ENCODE peak calls at places on chromosomes 1 and 21, in ten cellular contexts. One of them, this sample, is unnamed.

GRCh38 chr1:29823536-29823935 is 587.2 kb downstream of the PTPRU start:
- DNase-seq in PC-3: no peak
- DNase-seq in psoas muscle: no peak
- DNase-seq in GM12865: no peak
- DNase-seq in heart right ventricle: no peak
- DNase-seq in IMR-90: no peak
- DNase-seq in AG04450: no peak
- DNase-seq in transverse colon: no peak
- DNase-seq in choroid plexus epithelial cell: no peak
- DNase-seq in brain microvascular endothelial cell: no peak
- DNase-seq in this sample: no peak

GRCh38 chr21:45253180-45253579 is 34.5 kb downstream of the POFUT2 start:
- DNase-seq in PC-3: peak
- DNase-seq in psoas muscle: no peak
- DNase-seq in GM12865: no peak
- DNase-seq in heart right ventricle: no peak
- DNase-seq in IMR-90: peak
- DNase-seq in AG04450: no peak
- DNase-seq in transverse colon: no peak
- DNase-seq in choroid plexus epithelial cell: peak
- DNase-seq in brain microvascular endothelial cell: peak
- DNase-seq in this sample: peak

GRCh38 chr1:228392111-228392936 is 14.3 kb downstream of the TRIM11 start:
- DNase-seq in PC-3: no peak
- DNase-seq in psoas muscle: peak
- DNase-seq in GM12865: no peak
- DNase-seq in heart right ventricle: no peak
- DNase-seq in IMR-90: peak
- DNase-seq in AG04450: no peak
- DNase-seq in transverse colon: no peak
- DNase-seq in choroid plexus epithelial cell: peak
- DNase-seq in brain microvascular endothelial cell: peak
- DNase-seq in this sample: no peak

GRCh38 chr1:204809488-204809887 is 61.2 kb upstream of the NFASC start:
- DNase-seq in PC-3: no peak
- DNase-seq in psoas muscle: no peak
- DNase-seq in GM12865: no peak
- DNase-seq in heart right ventricle: no peak
- DNase-seq in IMR-90: no peak
- DNase-seq in AG04450: no peak
- DNase-seq in transverse colon: no peak
- DNase-seq in choroid plexus epithelial cell: no peak
- DNase-seq in brain microvascular endothelial cell: no peak
- DNase-seq in this sample: no peak

GRCh38 chr1:106465666-106466065 is 590.8 kb upstream of the PRMT6 start:
- DNase-seq in PC-3: peak
- DNase-seq in psoas muscle: no peak
- DNase-seq in GM12865: no peak
- DNase-seq in heart right ventricle: no peak
- DNase-seq in IMR-90: no peak
- DNase-seq in AG04450: no peak
- DNase-seq in transverse colon: no peak
- DNase-seq in choroid plexus epithelial cell: no peak
- DNase-seq in brain microvascular endothelial cell: no peak
- DNase-seq in this sample: no peak

GRCh38 chr21:33640697-33641338 is 723 bp downstream of the CRYZL1 start:
- DNase-seq in PC-3: peak
- DNase-seq in psoas muscle: no peak
- DNase-seq in GM12865: peak
- DNase-seq in heart right ventricle: no peak
- DNase-seq in IMR-90: peak
- DNase-seq in AG04450: no peak
- DNase-seq in transverse colon: peak
- DNase-seq in choroid plexus epithelial cell: peak
- DNase-seq in brain microvascular endothelial cell: no peak
- DNase-seq in this sample: peak

GRCh38 chr1:160575112-160575664 is 4.1 kb downstream of the CD84 start:
- DNase-seq in PC-3: no peak
- DNase-seq in psoas muscle: no peak
- DNase-seq in GM12865: no peak
- DNase-seq in heart right ventricle: no peak
- DNase-seq in IMR-90: no peak
- DNase-seq in AG04450: no peak
- DNase-seq in transverse colon: no peak
- DNase-seq in choroid plexus epithelial cell: no peak
- DNase-seq in brain microvascular endothelial cell: no peak
- DNase-seq in this sample: no peak

GRCh38 chr1:10788592-10789006 is 7.8 kb downstream of the CASZ1 start:
- DNase-seq in PC-3: peak
- DNase-seq in psoas muscle: peak
- DNase-seq in GM12865: no peak
- DNase-seq in heart right ventricle: peak
- DNase-seq in IMR-90: no peak
- DNase-seq in AG04450: no peak
- DNase-seq in transverse colon: peak
- DNase-seq in choroid plexus epithelial cell: no peak
- DNase-seq in brain microvascular endothelial cell: no peak
- DNase-seq in this sample: no peak

GRCh38 chr1:153670859-153671622 is at the start of gene ILF2:
- DNase-seq in PC-3: peak
- DNase-seq in psoas muscle: peak
- DNase-seq in GM12865: peak
- DNase-seq in heart right ventricle: peak
- DNase-seq in IMR-90: peak
- DNase-seq in AG04450: peak
- DNase-seq in transverse colon: peak
- DNase-seq in choroid plexus epithelial cell: peak
- DNase-seq in brain microvascular endothelial cell: peak
- DNase-seq in this sample: peak
- TF ChIP-seq CTCF in PC-3: peak
- TF ChIP-seq CTCF in psoas muscle: peak
- TF ChIP-seq CTCF in GM12865: peak
- TF ChIP-seq CTCF in heart right ventricle: peak
- TF ChIP-seq CTCF in IMR-90: peak
- TF ChIP-seq CTCF in AG04450: peak
- TF ChIP-seq CTCF in transverse colon: no peak
- TF ChIP-seq CTCF in choroid plexus epithelial cell: peak
- TF ChIP-seq CTCF in brain microvascular endothelial cell: no peak
- TF ChIP-seq CTCF in this sample: no peak

GRCh38 chr21:36077758-36078157 is 7.9 kb downstream of the CBR1 start:
- DNase-seq in PC-3: no peak
- DNase-seq in psoas muscle: no peak
- DNase-seq in GM12865: no peak
- DNase-seq in heart right ventricle: no peak
- DNase-seq in IMR-90: no peak
- DNase-seq in AG04450: no peak
- DNase-seq in transverse colon: no peak
- DNase-seq in choroid plexus epithelial cell: no peak
- DNase-seq in brain microvascular endothelial cell: no peak
- DNase-seq in this sample: no peak
- H3K4me3 ChIP-seq in PC-3: no peak
- H3K4me3 ChIP-seq in psoas muscle: no peak
- H3K4me3 ChIP-seq in GM12865: no peak
- H3K4me3 ChIP-seq in heart right ventricle: no peak
- H3K4me3 ChIP-seq in IMR-90: no peak
- H3K4me3 ChIP-seq in AG04450: no peak
- H3K4me3 ChIP-seq in transverse colon: no peak
- H3K4me3 ChIP-seq in choroid plexus epithelial cell: no peak
- H3K4me3 ChIP-seq in brain microvascular endothelial cell: no peak
- H3K4me3 ChIP-seq in this sample: no peak

GRCh38 chr1:2544875-2545638 is 11.1 kb upstream of the TNFRSF14 start:
- DNase-seq in PC-3: no peak
- DNase-seq in psoas muscle: no peak
- DNase-seq in GM12865: peak
- DNase-seq in heart right ventricle: no peak
- DNase-seq in IMR-90: no peak
- DNase-seq in AG04450: no peak
- DNase-seq in transverse colon: no peak
- DNase-seq in choroid plexus epithelial cell: no peak
- DNase-seq in brain microvascular endothelial cell: no peak
- DNase-seq in this sample: no peak

GRCh38 chr1:2546515-2547209 is 9.5 kb upstream of the TNFRSF14 start:
- DNase-seq in PC-3: peak
- DNase-seq in psoas muscle: peak
- DNase-seq in GM12865: peak
- DNase-seq in heart right ventricle: peak
- DNase-seq in IMR-90: peak
- DNase-seq in AG04450: no peak
- DNase-seq in transverse colon: peak
- DNase-seq in choroid plexus epithelial cell: peak
- DNase-seq in brain microvascular endothelial cell: peak
- DNase-seq in this sample: peak

GRCh38 chr1:2544093-2544874 is 11.9 kb upstream of the TNFRSF14 start:
- DNase-seq in PC-3: no peak
- DNase-seq in psoas muscle: no peak
- DNase-seq in GM12865: no peak
- DNase-seq in heart right ventricle: no peak
- DNase-seq in IMR-90: no peak
- DNase-seq in AG04450: no peak
- DNase-seq in transverse colon: no peak
- DNase-seq in choroid plexus epithelial cell: peak
- DNase-seq in brain microvascular endothelial cell: no peak
- DNase-seq in this sample: no peak

GRCh38 chr1:2547210-2548067 is 8.7 kb upstream of the TNFRSF14 start:
- DNase-seq in PC-3: peak
- DNase-seq in psoas muscle: no peak
- DNase-seq in GM12865: peak
- DNase-seq in heart right ventricle: no peak
- DNase-seq in IMR-90: no peak
- DNase-seq in AG04450: no peak
- DNase-seq in transverse colon: peak
- DNase-seq in choroid plexus epithelial cell: no peak
- DNase-seq in brain microvascular endothelial cell: no peak
- DNase-seq in this sample: no peak

DNA sequence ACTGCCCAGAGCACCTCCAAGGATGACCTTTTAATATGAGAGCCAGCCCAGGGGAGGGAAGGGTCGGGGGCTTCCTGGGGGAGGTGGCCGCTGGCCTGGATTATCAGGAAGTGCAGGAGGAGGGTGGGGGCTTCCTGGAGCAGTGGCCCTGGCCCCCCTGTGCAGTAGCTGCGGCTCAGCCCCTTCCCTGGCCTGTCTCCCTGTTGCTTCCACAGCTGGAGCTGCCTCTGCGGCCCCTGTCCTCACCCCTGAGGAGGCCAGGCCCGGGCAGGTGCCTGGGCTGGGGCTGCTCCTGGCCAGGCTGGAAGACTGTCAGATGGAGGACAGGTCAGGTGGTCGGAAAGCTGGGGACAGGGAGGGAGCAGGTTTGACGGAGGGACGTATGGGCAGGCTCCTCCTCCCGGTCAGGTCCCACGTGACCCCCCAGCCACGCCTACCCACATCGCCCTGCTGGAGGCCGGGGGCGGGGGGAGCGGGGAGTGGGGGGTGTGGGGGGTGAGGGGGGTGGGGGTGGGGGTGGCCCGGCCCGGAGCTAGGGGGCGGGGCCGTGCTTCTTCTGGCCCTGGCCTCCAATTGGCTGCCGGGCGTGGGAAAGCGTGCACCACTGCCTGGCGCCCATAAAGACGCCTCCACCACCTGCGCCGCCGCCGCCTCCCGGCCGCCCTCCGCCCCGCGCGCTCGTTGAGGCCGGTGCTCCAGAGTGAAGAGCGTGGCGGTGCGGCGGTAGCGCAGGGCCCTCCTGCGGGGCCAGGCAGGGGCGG is 10.2 kb upstream of the TNFRSF14 start:
- DNase-seq in PC-3: peak
- DNase-seq in psoas muscle: peak
- DNase-seq in GM12865: peak
- DNase-seq in heart right ventricle: peak
- DNase-seq in IMR-90: peak
- DNase-seq in AG04450: no peak
- DNase-seq in transverse colon: peak
- DNase-seq in choroid plexus epithelial cell: peak
- DNase-seq in brain microvascular endothelial cell: peak
- DNase-seq in this sample: peak
- TF ChIP-seq CTCF in PC-3: no peak
- TF ChIP-seq CTCF in psoas muscle: no peak
- TF ChIP-seq CTCF in GM12865: no peak
- TF ChIP-seq CTCF in heart right ventricle: no peak
- TF ChIP-seq CTCF in IMR-90: no peak
- TF ChIP-seq CTCF in AG04450: no peak
- TF ChIP-seq CTCF in transverse colon: no peak
- TF ChIP-seq CTCF in choroid plexus epithelial cell: no peak
- TF ChIP-seq CTCF in brain microvascular endothelial cell: no peak
- TF ChIP-seq CTCF in this sample: no peak

DNA sequence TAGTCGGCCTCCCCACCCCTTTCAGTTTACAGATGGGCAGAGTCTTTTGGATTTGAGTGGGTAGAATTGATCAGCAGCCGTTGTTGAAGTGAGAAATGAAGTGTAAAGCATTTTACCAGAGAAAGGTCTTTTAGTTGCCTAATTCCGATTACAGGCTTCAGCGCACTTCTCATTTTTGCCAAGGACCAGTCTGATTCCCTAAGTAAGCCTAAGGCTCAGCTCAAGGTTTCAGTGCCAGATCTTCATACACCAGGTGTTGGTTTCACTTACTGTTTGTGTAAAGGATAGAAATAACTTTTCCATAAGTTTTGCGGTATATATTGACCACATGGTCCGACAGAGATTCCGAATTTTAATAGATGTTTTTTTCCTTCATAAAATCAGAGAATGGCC is 83.9 kb upstream of the BMP8A start:
- DNase-seq in PC-3: no peak
- DNase-seq in psoas muscle: no peak
- DNase-seq in GM12865: no peak
- DNase-seq in heart right ventricle: no peak
- DNase-seq in IMR-90: no peak
- DNase-seq in AG04450: no peak
- DNase-seq in transverse colon: no peak
- DNase-seq in choroid plexus epithelial cell: no peak
- DNase-seq in brain microvascular endothelial cell: no peak
- DNase-seq in this sample: no peak
- H3K4me3 ChIP-seq in PC-3: peak
- H3K4me3 ChIP-seq in psoas muscle: peak
- H3K4me3 ChIP-seq in GM12865: peak
- H3K4me3 ChIP-seq in heart right ventricle: no peak
- H3K4me3 ChIP-seq in IMR-90: no peak
- H3K4me3 ChIP-seq in AG04450: no peak
- H3K4me3 ChIP-seq in transverse colon: peak
- H3K4me3 ChIP-seq in choroid plexus epithelial cell: peak
- H3K4me3 ChIP-seq in brain microvascular endothelial cell: no peak
- H3K4me3 ChIP-seq in this sample: no peak

This sample was measured in epithelial cell of esophagus.